ENCODE peak calls at places on chromosome 6, in five cellular contexts. X is CD4-positive, alpha-beta memory T cell; J is suprapubic skin; V is endothelial cell; Y is cardiac muscle cell. C is an unnamed sample.
A peak's percentile ranks its signal among the peaks of the same experiment; 100 is the strongest.

GRCh38 chr6:119066426-119067001 is 11.9 kb downstream of the FAM184A start:
- DNase-seq in X (no peak), J (no peak), V (no peak), Y (no peak), C (no peak)

GRCh38 chr6:131586544-131586943 is 13.5 kb downstream of the ARG1 start:
- DNase-seq in X (no peak), J (no peak), V (no peak), Y (no peak), C (no peak)

GRCh38 chr6:37517411-37517812 is 17.7 kb upstream of the CCDC167 start:
- DNase-seq in X (peak; percentile 89), J (no peak), V (no peak), Y (no peak), C (no peak)

GRCh38 chr6:168533428-168533827 is 92.4 kb downstream of the SMOC2 start:
- DNase-seq in X (no peak), J (no peak), V (no peak), Y (no peak), C (peak; percentile 20)

GRCh38 chr6:151004415-151005024 is 139.0 kb downstream of the MTHFD1L start:
- DNase-seq in X (no peak), J (no peak), V (no peak), Y (no peak), C (peak; percentile 39)

GRCh38 chr6:39823187-39823815 is 31.1 kb downstream of the DAAM2 start:
- DNase-seq in X (no peak), J (no peak), V (no peak), Y (no peak), C (no peak)

GRCh38 chr6:113172531-113172966 is 684.6 kb upstream of the MARCKS start:
- DNase-seq in X (no peak), J (no peak), V (no peak), Y (no peak), C (peak; percentile 40)

GRCh38 chr6:160129886-160130615 is 8.4 kb downstream of the SLC22A1 start:
- DNase-seq in X (no peak), J (no peak), V (no peak), Y (no peak), C (no peak)

GRCh38 chr6:79694156-79694555 is 63.0 kb downstream of the SH3BGRL2 start:
- DNase-seq in X (no peak), J (no peak), V (no peak), Y (no peak), C (no peak)

GRCh38 chr6:80425089-80425823 is 318.8 kb downstream of the BCKDHB start:
- DNase-seq in X (no peak), J (no peak), V (no peak), Y (no peak), C (no peak)

GRCh38 chr6:85966859-85967258 is 324.2 kb upstream of the SYNCRIP start:
- DNase-seq in X (no peak), J (no peak), V (no peak), Y (no peak), C (no peak)

GRCh38 chr6:63904844-63905243 is 269.2 kb downstream of the PHF3 start:
- DNase-seq in X (no peak), J (no peak), V (no peak), Y (no peak), C (no peak)

GRCh38 chr6:119676230-119676629 is 326.7 kb upstream of the MAN1A1 start:
- DNase-seq in X (no peak), J (no peak), V (no peak), Y (no peak), C (no peak)

GRCh38 chr6:31946370-31946885 is 533 bp downstream of the CFB start:
- DNase-seq in X (no peak), J (no peak), V (no peak), Y (no peak), C (no peak)